ENCODE peak calls at places on chromosomes 2 and 18, in six cellular contexts. Y is adrenal gland, Q is NB4, Z is astrocyte of the spinal cord, K is epithelial cell of esophagus, U is heart left ventricle. N is an unnamed sample.
A peak's percentile ranks its signal among the peaks of the same experiment; 100 is the strongest.

GRCh38 chr2:206488623-206489022 is 45.3 kb downstream of the ADAM23 start:
- DNase-seq in Y (no peak), Q (no peak), Z (no peak), K (no peak), U (no peak), N (peak; percentile 18)

GRCh38 chr18:59051470-59052165 is 88.1 kb upstream of the SEC11C start:
- DNase-seq in Y (no peak), Q (no peak), Z (no peak), K (no peak), U (no peak), N (no peak)

GRCh38 chr2:75606851-75607798 is 39.5 kb upstream of the MRPL19 start:
- DNase-seq in Y (no peak), Q (peak; percentile 70), Z (peak; percentile 93), K (peak; percentile 83), U (no peak), N (no peak)

GRCh38 chr2:151484100-151484499 is 74.4 kb downstream of the RIF1 start:
- DNase-seq in Y (no peak), Q (no peak), Z (no peak), K (no peak), U (no peak), N (no peak)

GRCh38 chr2:240000671-240001070 is 24.5 kb downstream of the NDUFA10 start:
- DNase-seq in Y (no peak), Q (no peak), Z (no peak), K (no peak), U (no peak), N (no peak)

GRCh38 chr2:164952057-164952702 is 3.1 kb downstream of the SLC38A11 start:
- DNase-seq in Y (no peak), Q (no peak), Z (no peak), K (no peak), U (no peak), N (no peak)

GRCh38 chr2:238026953-238027505 is 33.8 kb upstream of the SCLY start:
- DNase-seq in Y (no peak), Q (no peak), Z (no peak), K (no peak), U (no peak), N (no peak)

GRCh38 chr18:77344777-77345507 is 95.3 kb downstream of the GALR1 start:
- DNase-seq in Y (no peak), Q (no peak), Z (peak; percentile 10), K (no peak), U (no peak), N (no peak)

GRCh38 chr18:55328301-55328700 is 259.7 kb downstream of the TCF4 start:
- DNase-seq in Y (no peak), Q (no peak), Z (peak; percentile 67), K (peak; percentile 24), U (no peak), N (no peak)
- H3K4me3 ChIP-seq in Y (no peak overlapping the region), Q (no peak overlapping the region), Z (no peak overlapping the region), K (no peak overlapping the region), U (no peak overlapping the region), N (no peak overlapping the region)

GRCh38 chr18:2486426-2486825 is 84.9 kb downstream of the METTL4 start:
- DNase-seq in Y (no peak), Q (no peak), Z (no peak), K (no peak), U (no peak), N (no peak)
- TF ChIP-seq CTCF in Y (no peak), Q (no peak), Z (no peak), K (no peak), U (no peak), N (no peak)

GRCh38 chr2:155748126-155748525 is 584.4 kb downstream of the NR4A2 start:
- DNase-seq in Y (no peak), Q (no peak), Z (no peak), K (no peak), U (no peak), N (no peak)
- H3K4me3 ChIP-seq in Y (no peak overlapping the region), Q (no peak overlapping the region), Z (no peak overlapping the region), K (no peak overlapping the region), U (no peak overlapping the region), N (no peak overlapping the region)

GRCh38 chr2:21103274-21103891 is 20.4 kb upstream of the TDRD15 start:
- DNase-seq in Y (no peak), Q (no peak), Z (no peak), K (no peak), U (no peak), N (no peak)
- TF ChIP-seq CTCF in Y (no peak), Q (no peak), Z (no peak), K (no peak), U (no peak), N (no peak)

DNA sequence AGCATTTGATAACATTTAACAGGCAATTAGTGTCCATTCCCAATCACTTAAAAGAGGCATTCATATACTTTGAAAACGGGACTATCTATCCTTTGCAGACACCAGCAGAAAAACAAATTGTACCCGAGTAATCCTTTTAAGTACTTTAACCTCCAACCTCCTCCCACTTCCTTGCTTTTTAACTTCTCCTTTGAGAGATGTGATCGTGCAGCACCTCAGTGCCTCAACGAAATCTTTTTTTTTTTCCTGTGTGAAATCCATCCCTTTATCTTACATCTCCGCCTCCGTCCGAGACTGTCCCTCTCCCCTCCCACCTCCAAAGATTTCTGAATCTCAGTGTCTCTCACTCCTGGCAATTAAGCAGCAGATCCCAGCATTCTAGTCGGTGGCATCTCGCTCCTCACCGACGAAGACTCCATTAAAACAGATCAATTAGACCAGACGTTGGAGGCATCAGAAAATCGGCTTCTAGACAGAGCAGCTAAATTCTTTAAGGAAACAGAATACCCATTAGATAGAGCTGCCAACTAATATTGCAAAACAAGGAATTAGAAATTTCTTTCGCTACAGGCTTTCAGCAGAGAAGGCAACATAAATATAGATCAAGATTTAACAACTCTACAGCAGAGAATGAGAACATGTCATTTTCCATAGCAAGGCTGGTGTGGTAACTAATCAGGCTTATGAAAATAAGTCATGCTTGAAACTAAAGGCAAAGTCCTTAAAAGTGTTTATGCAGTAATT is 1.9 kb upstream of the TMEFF2 start:
- DNase-seq in Y (no peak), Q (no peak), Z (peak; percentile 4), K (no peak), U (no peak), N (no peak)
- H3K4me3 ChIP-seq in Y (no peak overlapping the region), Q (no peak overlapping the region), Z (peak overlapping the region; percentile 75), K (no peak overlapping the region), U (peak overlapping the region; percentile 49), N (no peak overlapping the region)

GRCh38 chr2:24792874-24793751 is at the start of the genes CENPO and PTRHD1:
- DNase-seq in Y (peak; percentile 97), Q (peak; percentile 98), Z (peak; percentile 98), K (peak; percentile 98), U (peak; percentile 97), N (peak; percentile 98)
- TF ChIP-seq CTCF in Y (peak; percentile 69), Q (peak; percentile 44), Z (peak; percentile 63), K (peak; percentile 74), U (peak; percentile 66), N (peak; percentile 38)

N was measured in GM12865.